ENCODE peak calls at places on chromosome 17, in five cellular contexts. One of them, this sample, is unnamed.

GRCh38 chr17:16512011-16512410 is 20.0 kb upstream of the LRRC75A start:
- DNase-seq in adrenal gland: no peak
- DNase-seq in thyroid gland: no peak
- DNase-seq in lung: no peak
- DNase-seq in mammary epithelial cell: no peak
- DNase-seq in this sample: no peak

GRCh38 chr17:29582767-29583166 is 6.7 kb downstream of the GIT1 start:
- DNase-seq in thyroid gland: no peak
- DNase-seq in adrenal gland: no peak
- DNase-seq in lung: no peak
- DNase-seq in mammary epithelial cell: no peak
- DNase-seq in this sample: no peak

GRCh38 chr17:75904749-75905521 is at the start of gene MRPL38:
- DNase-seq in thyroid gland: peak; percentile 98
- DNase-seq in lung: peak; percentile 93
- DNase-seq in adrenal gland: peak; percentile 97
- DNase-seq in mammary epithelial cell: peak; percentile 96
- DNase-seq in this sample: peak; percentile 93

GRCh38 chr17:39099686-39100293 is 51.6 kb downstream of the PLXDC1 start:
- DNase-seq in adrenal gland: peak; percentile 40
- DNase-seq in thyroid gland: no peak
- DNase-seq in lung: peak; percentile 43
- DNase-seq in mammary epithelial cell: no peak
- DNase-seq in this sample: no peak

GRCh38 chr17:73030501-73030911 is 62.0 kb downstream of the SLC39A11 start:
- DNase-seq in thyroid gland: no peak
- DNase-seq in lung: no peak
- DNase-seq in adrenal gland: no peak
- DNase-seq in mammary epithelial cell: no peak
- DNase-seq in this sample: no peak

GRCh38 chr17:27793168-27793905 is 7.0 kb downstream of the NOS2 start:
- DNase-seq in mammary epithelial cell: peak; percentile 8
- DNase-seq in lung: no peak
- DNase-seq in adrenal gland: peak; percentile 31
- DNase-seq in thyroid gland: peak; percentile 6
- DNase-seq in this sample: no peak

GRCh38 chr17:6539871-6540270 is 16.5 kb downstream of the PITPNM3 start:
- DNase-seq in mammary epithelial cell: no peak
- DNase-seq in thyroid gland: no peak
- DNase-seq in lung: no peak
- DNase-seq in adrenal gland: no peak
- DNase-seq in this sample: no peak

GRCh38 chr17:57914274-57915147 is 40.7 kb downstream of the CUEDC1 start:
- DNase-seq in lung: no peak
- DNase-seq in thyroid gland: no peak
- DNase-seq in mammary epithelial cell: no peak
- DNase-seq in adrenal gland: no peak
- DNase-seq in this sample: no peak

GRCh38 chr17:19359856-19360255 is 2.7 kb downstream of the B9D1 start:
- DNase-seq in lung: no peak
- DNase-seq in adrenal gland: no peak
- DNase-seq in mammary epithelial cell: no peak
- DNase-seq in thyroid gland: no peak
- DNase-seq in this sample: no peak

GRCh38 chr17:17740627-17741237 is 59.5 kb downstream of the RAI1 start:
- DNase-seq in mammary epithelial cell: peak; percentile 61
- DNase-seq in lung: no peak
- DNase-seq in thyroid gland: no peak
- DNase-seq in adrenal gland: no peak
- DNase-seq in this sample: no peak

GRCh38 chr17:29048440-29049360 is 5.8 kb downstream of the PIPOX start:
- DNase-seq in thyroid gland: no peak
- DNase-seq in adrenal gland: no peak
- DNase-seq in mammary epithelial cell: no peak
- DNase-seq in lung: no peak
- DNase-seq in this sample: no peak

GRCh38 chr17:18247613-18248001 is 10.9 kb downstream of the FLII start:
- DNase-seq in thyroid gland: no peak
- DNase-seq in adrenal gland: peak; percentile 88
- DNase-seq in mammary epithelial cell: peak; percentile 8
- DNase-seq in lung: no peak
- DNase-seq in this sample: no peak

GRCh38 chr17:2853111-2853721 is 57.0 kb downstream of the RAP1GAP2 start:
- DNase-seq in thyroid gland: peak; percentile 46
- DNase-seq in adrenal gland: peak; percentile 15
- DNase-seq in mammary epithelial cell: peak; percentile 60
- DNase-seq in lung: peak; percentile 46
- DNase-seq in this sample: peak; percentile 15

GRCh38 chr17:339193-340061 is 13.2 kb downstream of the RPH3AL start:
- DNase-seq in lung: no peak
- DNase-seq in thyroid gland: peak; percentile 77
- DNase-seq in mammary epithelial cell: no peak
- DNase-seq in adrenal gland: no peak
- DNase-seq in this sample: no peak

GRCh38 chr17:72884066-72884465 is 208.4 kb downstream of the SLC39A11 start:
- DNase-seq in adrenal gland: no peak
- DNase-seq in mammary epithelial cell: no peak
- DNase-seq in thyroid gland: no peak
- DNase-seq in lung: no peak
- DNase-seq in this sample: no peak

GRCh38 chr17:47693667-47694017 is 319 bp upstream of the TBKBP1 start:
- DNase-seq in lung: no peak
- DNase-seq in adrenal gland: no peak
- DNase-seq in thyroid gland: no peak
- DNase-seq in mammary epithelial cell: no peak
- DNase-seq in this sample: no peak
- TF ChIP-seq CTCF in lung: no peak
- TF ChIP-seq CTCF in adrenal gland: no peak
- TF ChIP-seq CTCF in thyroid gland: no peak
- TF ChIP-seq CTCF in mammary epithelial cell: no peak
- TF ChIP-seq CTCF in this sample: no peak

GRCh38 chr17:71117461-71117860 is 948.1 kb downstream of the KCNJ2 start:
- DNase-seq in mammary epithelial cell: peak; percentile 12
- DNase-seq in thyroid gland: no peak
- DNase-seq in lung: no peak
- DNase-seq in adrenal gland: no peak
- DNase-seq in this sample: no peak

GRCh38 chr17:71114911-71115668 is 945.8 kb downstream of the KCNJ2 start:
- DNase-seq in adrenal gland: no peak
- DNase-seq in mammary epithelial cell: no peak
- DNase-seq in thyroid gland: no peak
- DNase-seq in lung: no peak
- DNase-seq in this sample: no peak

GRCh38 chr17:71115669-71115972 is 946.3 kb downstream of the KCNJ2 start:
- DNase-seq in adrenal gland: no peak
- DNase-seq in lung: no peak
- DNase-seq in thyroid gland: no peak
- DNase-seq in mammary epithelial cell: no peak
- DNase-seq in this sample: peak; percentile 6

DNA sequence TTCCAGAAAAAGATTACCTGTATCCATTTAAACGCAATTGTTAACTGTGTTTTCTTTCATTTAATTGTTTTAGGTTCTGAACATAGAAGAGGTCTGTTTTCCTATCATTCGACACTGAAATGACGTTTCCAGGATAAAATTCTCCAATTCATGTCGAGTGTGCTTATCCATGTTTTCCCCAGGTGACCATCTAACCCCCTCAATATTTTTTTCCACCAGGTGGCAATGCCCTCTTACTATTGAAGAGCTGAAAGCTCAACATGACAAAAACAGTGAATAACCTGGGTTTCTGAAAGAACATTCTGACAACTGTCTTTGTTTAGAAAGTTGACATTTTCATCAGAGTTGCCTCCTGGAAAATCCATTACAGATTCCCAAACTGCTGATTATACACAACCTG is 948.7 kb downstream of the KCNJ2 start:
- DNase-seq in thyroid gland: peak; percentile 3
- DNase-seq in mammary epithelial cell: peak; percentile 62
- DNase-seq in adrenal gland: no peak
- DNase-seq in lung: no peak
- DNase-seq in this sample: peak; percentile 57
- TF ChIP-seq CTCF in thyroid gland: peak; percentile 70
- TF ChIP-seq CTCF in mammary epithelial cell: peak; percentile 68
- TF ChIP-seq CTCF in adrenal gland: no peak
- TF ChIP-seq CTCF in lung: no peak
- TF ChIP-seq CTCF in this sample: peak; percentile 49

DNA sequence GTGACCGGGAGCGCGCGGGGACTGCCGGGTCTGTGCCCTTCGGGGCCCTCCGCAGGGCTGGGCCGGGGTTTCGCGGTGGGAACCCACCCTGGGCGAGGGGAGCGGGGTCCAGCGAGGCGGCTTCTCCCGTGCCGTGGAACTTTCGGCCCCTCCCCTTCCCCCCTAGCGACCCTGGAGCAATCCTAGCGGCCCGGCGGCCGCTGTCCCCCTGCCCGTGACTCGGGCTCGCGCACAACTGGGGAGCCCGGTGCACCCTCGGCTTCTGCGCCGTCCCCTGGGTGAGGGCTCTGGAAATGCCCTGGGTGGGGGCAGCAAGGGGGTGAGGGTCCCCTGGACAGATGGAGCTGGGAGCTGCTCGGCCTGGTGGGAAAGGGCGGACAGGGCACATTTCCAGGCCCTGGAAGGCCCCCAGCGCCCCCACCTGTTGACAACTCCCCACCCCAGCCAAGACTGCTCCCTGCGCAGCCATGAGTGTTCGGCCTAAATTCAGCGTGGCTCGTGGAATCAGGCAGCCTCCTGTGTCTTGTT is 562 bp downstream of the UTS2R start:
- DNase-seq in lung: no peak
- DNase-seq in adrenal gland: no peak
- DNase-seq in thyroid gland: no peak
- DNase-seq in mammary epithelial cell: no peak
- DNase-seq in this sample: no peak
- TF ChIP-seq CTCF in lung: no peak
- TF ChIP-seq CTCF in adrenal gland: no peak
- TF ChIP-seq CTCF in thyroid gland: no peak
- TF ChIP-seq CTCF in mammary epithelial cell: no peak
- TF ChIP-seq CTCF in this sample: no peak

GRCh38 chr17:31064707-31065106 is 30.1 kb upstream of the NF1 start:
- DNase-seq in mammary epithelial cell: peak; percentile 12
- DNase-seq in adrenal gland: no peak
- DNase-seq in lung: no peak
- DNase-seq in thyroid gland: no peak
- DNase-seq in this sample: no peak

GRCh38 chr17:31060814-31061550 is 33.8 kb upstream of the NF1 start:
- DNase-seq in adrenal gland: peak; percentile 90
- DNase-seq in thyroid gland: no peak
- DNase-seq in mammary epithelial cell: no peak
- DNase-seq in lung: no peak
- DNase-seq in this sample: no peak

GRCh38 chr17:31058958-31059357 is 35.8 kb upstream of the NF1 start:
- DNase-seq in adrenal gland: no peak
- DNase-seq in mammary epithelial cell: no peak
- DNase-seq in lung: no peak
- DNase-seq in thyroid gland: no peak
- DNase-seq in this sample: no peak

GRCh38 chr17:31061678-31062077 is 33.1 kb upstream of the NF1 start:
- DNase-seq in mammary epithelial cell: no peak
- DNase-seq in thyroid gland: no peak
- DNase-seq in adrenal gland: no peak
- DNase-seq in lung: no peak
- DNase-seq in this sample: no peak
- TF ChIP-seq CTCF in mammary epithelial cell: no peak
- TF ChIP-seq CTCF in thyroid gland: no peak
- TF ChIP-seq CTCF in adrenal gland: no peak
- TF ChIP-seq CTCF in lung: no peak
- TF ChIP-seq CTCF in this sample: no peak

DNA sequence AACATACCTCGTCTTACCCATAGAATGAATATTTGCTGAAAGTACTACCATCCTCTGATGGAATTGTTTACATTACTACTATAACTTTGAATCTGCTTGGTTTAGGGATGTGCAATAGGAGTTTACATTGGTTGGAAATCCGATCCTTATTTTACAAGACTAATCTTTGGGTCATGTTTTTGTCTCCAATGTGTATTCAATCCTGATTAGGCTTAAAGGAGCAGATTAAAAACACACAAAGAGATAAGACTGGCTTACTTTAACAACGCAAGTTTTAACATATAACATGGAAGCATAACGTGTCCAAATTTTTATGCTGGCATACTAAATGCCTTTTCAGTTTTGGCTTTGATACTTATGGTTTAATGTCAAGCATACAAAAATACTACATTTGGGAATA is 69.7 kb upstream of the NACA2 start:
- DNase-seq in thyroid gland: no peak
- DNase-seq in mammary epithelial cell: no peak
- DNase-seq in adrenal gland: no peak
- DNase-seq in lung: no peak
- DNase-seq in this sample: no peak
- TF ChIP-seq CTCF in thyroid gland: no peak
- TF ChIP-seq CTCF in mammary epithelial cell: no peak
- TF ChIP-seq CTCF in adrenal gland: no peak
- TF ChIP-seq CTCF in lung: no peak
- TF ChIP-seq CTCF in this sample: no peak

This sample was measured in MCF 10A.